ENCODE peak calls at places on chromosomes 4 and X, in nine cellular contexts. X is HepG2, D is stomach, T is breast epithelium, K is Panc1, A is HL-60, E is prostate gland, R is HCT116, G is GM23338. S is an unnamed sample.
A peak's percentile ranks its signal among the peaks of the same experiment; 100 is the strongest.

GRCh38 chrX:68881911-68882310 is 53.1 kb downstream of the EFNB1 start:
- DNase-seq in R (no peak), D (no peak), A (no peak), G (no peak), K (no peak), X (no peak), T (no peak), E (no peak), S (no peak)

GRCh38 chr4:123755655-123756054 is 359.1 kb downstream of the SPRY1 start:
- DNase-seq in K (no peak), G (no peak), R (no peak), T (no peak), E (no peak), X (no peak), D (no peak), A (no peak), S (no peak)

GRCh38 chr4:87426865-87427517 is 4.6 kb downstream of the NUDT9 start:
- DNase-seq in G (no peak), D (no peak), E (no peak), R (no peak), K (no peak), X (no peak), T (no peak), A (no peak), S (no peak)

GRCh38 chrX:42119076-42119475 is 195.7 kb upstream of the CASK start:
- DNase-seq in A (no peak), X (peak; percentile 81), D (no peak), K (no peak), R (peak; percentile 42), E (peak; percentile 4), G (no peak), T (no peak), S (no peak)

GRCh38 chrX:41137589-41137988 is 52.3 kb downstream of the USP9X start:
- DNase-seq in A (no peak), D (no peak), E (no peak), T (no peak), K (no peak), G (peak; percentile 20), X (no peak), R (no peak), S (no peak)

GRCh38 chr4:65600656-65601055 is 69.6 kb downstream of the EPHA5 start:
- DNase-seq in D (no peak), E (no peak), G (no peak), K (no peak), A (no peak), X (no peak), R (no peak), T (no peak), S (no peak)

GRCh38 chr4:33780952-33781655 is 2463.2 kb downstream of the ARAP2 start:
- DNase-seq in X (no peak), D (no peak), G (no peak), T (no peak), A (no peak), E (no peak), R (peak; percentile 55), K (no peak), S (no peak)

GRCh38 chr4:187470061-187470460 is 525.5 kb upstream of the ZFP42 start:
- DNase-seq in A (no peak), K (no peak), R (no peak), X (no peak), G (no peak), E (no peak), D (no peak), T (no peak), S (no peak)

GRCh38 chr4:71429962-71430361 is 91.1 kb downstream of the SLC4A4 start:
- DNase-seq in D (no peak), G (no peak), A (no peak), E (no peak), T (no peak), X (no peak), K (no peak), R (no peak), S (no peak)

GRCh38 chr4:52244773-52245360 is 193.8 kb downstream of the SPATA18 start:
- DNase-seq in R (no peak), G (no peak), E (no peak), K (no peak), A (no peak), D (no peak), T (no peak), X (no peak), S (no peak)

GRCh38 chrX:30060718-30061117 is 154.6 kb upstream of the MAGEB2 start:
- DNase-seq in A (no peak), E (peak; percentile 4), T (no peak), G (peak; percentile 41), X (no peak), K (no peak), R (peak; percentile 6), D (no peak), S (no peak)

GRCh38 chrX:31480696-31481095 is 408.9 kb upstream of the FTHL17 start:
- DNase-seq in G (no peak), D (no peak), A (no peak), R (no peak), X (no peak), K (no peak), T (no peak), E (no peak), S (no peak)

GRCh38 chrX:31487946-31488345 is 416.1 kb upstream of the FTHL17 start:
- DNase-seq in R (no peak), T (no peak), K (no peak), A (no peak), D (no peak), G (no peak), E (no peak), X (no peak), S (no peak)

DNA sequence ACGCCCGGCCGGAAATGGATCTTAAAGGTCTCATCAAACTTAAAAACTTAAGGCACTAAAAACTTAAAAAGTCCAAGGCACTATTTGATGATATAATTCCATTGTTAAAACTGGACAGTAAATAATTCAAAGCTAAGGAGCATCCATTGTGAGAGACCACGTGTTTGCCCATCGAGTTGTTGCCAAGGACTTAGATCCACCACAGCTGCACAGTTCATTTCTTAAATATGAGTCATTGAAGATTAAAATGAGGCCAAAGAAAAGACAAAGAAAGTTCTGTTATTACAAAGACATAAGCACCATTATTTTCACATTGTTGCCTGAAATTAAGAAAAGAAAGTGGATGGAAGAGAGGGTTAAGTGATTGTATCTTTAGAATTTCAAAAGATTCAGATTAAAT is 411.5 kb upstream of the FTHL17 start:
- DNase-seq in G (no peak), X (no peak), D (no peak), T (no peak), K (no peak), E (no peak), A (no peak), R (no peak), S (no peak)
- H3K27me3 ChIP-seq in G (no peaks in the 10 kb centered on the region), X (no peaks in the 10 kb centered on the region), D (no peaks in the 10 kb centered on the region), T (no peaks in the 10 kb centered on the region), K (no peaks in the 10 kb centered on the region), E (no peaks in the 10 kb centered on the region), A (peaks cover 5% of the 10 kb centered on the region), R (no peaks in the 10 kb centered on the region), S (no peaks in the 10 kb centered on the region)

GRCh38 chr4:152536545-152537182 is 772 bp upstream of the FBXW7 start:
- DNase-seq in E (no peak), T (no peak), R (peak; percentile 7), X (peak; percentile 50), A (peak; percentile 62), D (no peak), K (no peak), G (peak; percentile 69), S (peak; percentile 69)
- TF ChIP-seq POLR2AphosphoS5 in E (no peak), T (no peak), R (no peak), X (no peak), A (peak; percentile 52), D (no peak), K (no peak), G (no peak), S (no peak)

GRCh38 chr4:41181037-41181436 is 33.3 kb downstream of the APBB2 start:
- DNase-seq in T (no peak), D (no peak), E (no peak), A (no peak), R (no peak), K (no peak), X (no peak), G (no peak), S (no peak)

GRCh38 chr4:41176357-41176756 is 38.0 kb downstream of the APBB2 start:
- DNase-seq in A (no peak), D (no peak), R (no peak), E (no peak), G (no peak), X (peak; percentile 23), K (no peak), T (no peak), S (no peak)

GRCh38 chr4:41178372-41179085 is 35.8 kb downstream of the APBB2 start:
- DNase-seq in E (no peak), D (no peak), A (no peak), G (no peak), R (no peak), K (no peak), T (no peak), X (no peak), S (no peak)

GRCh38 chr4:41177016-41177415 is 37.3 kb downstream of the APBB2 start:
- DNase-seq in X (peak; percentile 80), R (no peak), G (no peak), A (no peak), T (no peak), D (no peak), K (no peak), E (no peak), S (no peak)

GRCh38 chr4:41179086-41179374 is 35.3 kb downstream of the APBB2 start:
- DNase-seq in K (no peak), R (no peak), X (no peak), G (no peak), E (no peak), T (no peak), A (no peak), D (no peak), S (no peak)
- H3K27ac ChIP-seq in K (no peak overlapping the region), R (no peak overlapping the region), X (no peak overlapping the region), G (no peak overlapping the region), E (no peak overlapping the region), T (peak overlapping the region; percentile 15), A (no peak overlapping the region), D (no peak overlapping the region), S (no peak overlapping the region)

GRCh38 chr4:98950925-98951324 is 22.0 kb upstream of the EIF4E start:
- DNase-seq in A (no peak), E (no peak), K (no peak), T (no peak), R (no peak), X (no peak), G (no peak), D (no peak), S (no peak)

GRCh38 chr4:98945297-98945850 is 16.4 kb upstream of the EIF4E start:
- DNase-seq in A (no peak), E (no peak), R (no peak), K (no peak), D (no peak), T (no peak), X (no peak), G (no peak), S (no peak)

GRCh38 chr4:98951710-98952109 is 22.8 kb upstream of the EIF4E start:
- DNase-seq in G (no peak), E (no peak), T (no peak), K (no peak), X (no peak), A (no peak), D (no peak), R (no peak), S (no peak)

DNA sequence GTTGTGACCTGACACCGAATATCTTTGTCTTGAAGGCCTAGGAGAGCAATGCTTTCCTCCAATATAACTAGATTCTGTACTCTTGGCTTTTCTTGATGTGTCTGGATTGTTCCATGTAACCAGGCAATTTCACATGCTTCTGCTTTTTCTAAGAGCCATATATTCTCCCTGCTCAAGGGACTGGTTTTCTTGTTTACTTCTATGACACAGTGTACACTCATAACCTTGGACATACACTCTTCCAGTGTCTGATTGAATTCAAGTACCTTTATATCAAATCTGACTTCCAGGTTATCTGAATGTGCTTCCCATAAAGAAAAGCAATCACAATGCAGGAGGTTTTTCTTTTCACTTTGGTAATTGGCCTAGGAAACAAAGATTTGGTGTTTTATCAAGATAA is 17.4 kb upstream of the EIF4E start:
- DNase-seq in G (no peak), D (no peak), R (no peak), X (no peak), T (no peak), K (no peak), A (no peak), E (no peak), S (no peak)
- H3K27me3 ChIP-seq in G (no peaks in the 10 kb centered on the region), D (no peaks in the 10 kb centered on the region), R (no peaks in the 10 kb centered on the region), X (no peaks in the 10 kb centered on the region), T (no peaks in the 10 kb centered on the region), K (no peaks in the 10 kb centered on the region), A (no peaks in the 10 kb centered on the region), E (no peaks in the 10 kb centered on the region), S (no peaks in the 10 kb centered on the region)

S was measured in transverse colon.